ENCODE peak calls at places on chromosomes 11 and 22, in seven cellular contexts. One of them, this sample, is unnamed.

GRCh38 chr11:37343279-37343678 is 745.2 kb upstream of the RAG2 start:
- DNase-seq in kidney epithelial cell: no peak
- DNase-seq in Calu3: no peak
- DNase-seq in kidney: no peak
- DNase-seq in right lobe of liver: no peak
- DNase-seq in A549: no peak
- DNase-seq in IMR-90: no peak
- DNase-seq in this sample: no peak

GRCh38 chr11:110249066-110249465 is 47.3 kb downstream of the RDX start:
- DNase-seq in kidney epithelial cell: no peak
- DNase-seq in A549: no peak
- DNase-seq in IMR-90: no peak
- DNase-seq in right lobe of liver: no peak
- DNase-seq in Calu3: no peak
- DNase-seq in kidney: no peak
- DNase-seq in this sample: no peak

GRCh38 chr11:69417211-69418085 is 64.0 kb upstream of the LINC01488 start:
- DNase-seq in A549: no peak
- DNase-seq in right lobe of liver: no peak
- DNase-seq in kidney: peak
- DNase-seq in IMR-90: no peak
- DNase-seq in kidney epithelial cell: no peak
- DNase-seq in Calu3: no peak
- DNase-seq in this sample: no peak

GRCh38 chr11:80668039-80668438 is 1227.2 kb upstream of the TENM4 start:
- DNase-seq in A549: no peak
- DNase-seq in kidney: no peak
- DNase-seq in IMR-90: no peak
- DNase-seq in right lobe of liver: no peak
- DNase-seq in kidney epithelial cell: no peak
- DNase-seq in Calu3: no peak
- DNase-seq in this sample: no peak

GRCh38 chr22:44689915-44690524 is 12.0 kb upstream of the PRR5 start:
- DNase-seq in kidney: no peak
- DNase-seq in right lobe of liver: no peak
- DNase-seq in Calu3: no peak
- DNase-seq in IMR-90: no peak
- DNase-seq in A549: no peak
- DNase-seq in kidney epithelial cell: no peak
- DNase-seq in this sample: no peak

GRCh38 chr11:94837317-94837716 is 69.2 kb downstream of the AMOTL1 start:
- DNase-seq in kidney epithelial cell: no peak
- DNase-seq in kidney: no peak
- DNase-seq in right lobe of liver: no peak
- DNase-seq in IMR-90: no peak
- DNase-seq in Calu3: no peak
- DNase-seq in A549: no peak
- DNase-seq in this sample: no peak

GRCh38 chr11:130650456-130651068 is 202.1 kb downstream of the ADAMTS15 start:
- DNase-seq in right lobe of liver: no peak
- DNase-seq in IMR-90: peak
- DNase-seq in kidney epithelial cell: no peak
- DNase-seq in Calu3: no peak
- DNase-seq in A549: no peak
- DNase-seq in kidney: no peak
- DNase-seq in this sample: no peak

GRCh38 chr11:32827276-32827675 is 2.5 kb upstream of the PRRG4 start:
- DNase-seq in Calu3: no peak
- DNase-seq in kidney epithelial cell: no peak
- DNase-seq in A549: no peak
- DNase-seq in right lobe of liver: no peak
- DNase-seq in IMR-90: no peak
- DNase-seq in kidney: no peak
- DNase-seq in this sample: no peak

GRCh38 chr11:61027141-61027840 is 55.8 kb downstream of the CD6 start:
- DNase-seq in right lobe of liver: no peak
- DNase-seq in Calu3: no peak
- DNase-seq in A549: no peak
- DNase-seq in IMR-90: no peak
- DNase-seq in kidney: no peak
- DNase-seq in kidney epithelial cell: no peak
- DNase-seq in this sample: no peak

GRCh38 chr22:44398791-44399190 is 86.0 kb upstream of the SHISAL1 start:
- DNase-seq in Calu3: no peak
- DNase-seq in right lobe of liver: no peak
- DNase-seq in A549: no peak
- DNase-seq in kidney epithelial cell: no peak
- DNase-seq in kidney: peak
- DNase-seq in IMR-90: no peak
- DNase-seq in this sample: peak

GRCh38 chr22:46295277-46295971 is 1.2 kb upstream of the GTSE1 start:
- DNase-seq in A549: no peak
- DNase-seq in IMR-90: no peak
- DNase-seq in right lobe of liver: no peak
- DNase-seq in kidney epithelial cell: no peak
- DNase-seq in Calu3: no peak
- DNase-seq in kidney: no peak
- DNase-seq in this sample: no peak

GRCh38 chr11:77154381-77155081 is 26.5 kb downstream of the MYO7A start:
- DNase-seq in kidney: peak
- DNase-seq in IMR-90: no peak
- DNase-seq in right lobe of liver: peak
- DNase-seq in A549: no peak
- DNase-seq in Calu3: no peak
- DNase-seq in kidney epithelial cell: no peak
- DNase-seq in this sample: no peak

GRCh38 chr11:37552284-37552683 is 954.2 kb upstream of the RAG2 start:
- DNase-seq in kidney epithelial cell: no peak
- DNase-seq in kidney: no peak
- DNase-seq in IMR-90: no peak
- DNase-seq in right lobe of liver: no peak
- DNase-seq in Calu3: no peak
- DNase-seq in A549: no peak
- DNase-seq in this sample: no peak

GRCh38 chr22:20818471-20818870 is 40.1 kb downstream of the PI4KA start:
- DNase-seq in kidney epithelial cell: no peak
- DNase-seq in IMR-90: no peak
- DNase-seq in A549: no peak
- DNase-seq in kidney: no peak
- DNase-seq in Calu3: no peak
- DNase-seq in right lobe of liver: no peak
- DNase-seq in this sample: no peak

GRCh38 chr22:27213766-27214581 is 556.6 kb downstream of the MIAT start:
- DNase-seq in IMR-90: peak
- DNase-seq in kidney: peak
- DNase-seq in Calu3: no peak
- DNase-seq in right lobe of liver: no peak
- DNase-seq in kidney epithelial cell: no peak
- DNase-seq in A549: no peak
- DNase-seq in this sample: no peak

GRCh38 chr22:37927129-37927936 is 21.2 kb downstream of the MICALL1 start:
- DNase-seq in A549: no peak
- DNase-seq in kidney epithelial cell: no peak
- DNase-seq in IMR-90: no peak
- DNase-seq in right lobe of liver: no peak
- DNase-seq in Calu3: no peak
- DNase-seq in kidney: peak
- DNase-seq in this sample: no peak

GRCh38 chr11:113664981-113665710 is 41.0 kb downstream of the TMPRSS5 start:
- DNase-seq in IMR-90: no peak
- DNase-seq in right lobe of liver: no peak
- DNase-seq in Calu3: peak
- DNase-seq in kidney: no peak
- DNase-seq in A549: peak
- DNase-seq in kidney epithelial cell: no peak
- DNase-seq in this sample: no peak

GRCh38 chr11:113667801-113668200 is 38.3 kb downstream of the TMPRSS5 start:
- DNase-seq in kidney: no peak
- DNase-seq in kidney epithelial cell: no peak
- DNase-seq in IMR-90: no peak
- DNase-seq in Calu3: no peak
- DNase-seq in right lobe of liver: no peak
- DNase-seq in A549: no peak
- DNase-seq in this sample: no peak

GRCh38 chr11:113664069-113664980 is 41.8 kb downstream of the TMPRSS5 start:
- DNase-seq in kidney: no peak
- DNase-seq in A549: peak
- DNase-seq in kidney epithelial cell: peak
- DNase-seq in IMR-90: peak
- DNase-seq in right lobe of liver: no peak
- DNase-seq in Calu3: peak
- DNase-seq in this sample: no peak

GRCh38 chr11:113666584-113666983 is 39.5 kb downstream of the TMPRSS5 start:
- DNase-seq in right lobe of liver: no peak
- DNase-seq in kidney: no peak
- DNase-seq in A549: no peak
- DNase-seq in Calu3: no peak
- DNase-seq in IMR-90: no peak
- DNase-seq in kidney epithelial cell: no peak
- DNase-seq in this sample: no peak

GRCh38 chr11:113663567-113663966 is 42.5 kb downstream of the TMPRSS5 start:
- DNase-seq in A549: no peak
- DNase-seq in right lobe of liver: no peak
- DNase-seq in kidney: no peak
- DNase-seq in Calu3: peak
- DNase-seq in kidney epithelial cell: peak
- DNase-seq in IMR-90: no peak
- DNase-seq in this sample: no peak
- TF ChIP-seq CTCF in A549: no peak
- TF ChIP-seq CTCF in right lobe of liver: no peak
- TF ChIP-seq CTCF in kidney: no peak
- TF ChIP-seq CTCF in Calu3: no peak
- TF ChIP-seq CTCF in kidney epithelial cell: no peak
- TF ChIP-seq CTCF in IMR-90: no peak
- TF ChIP-seq CTCF in this sample: no peak

GRCh38 chr11:114283422-114283821 is 12.8 kb upstream of the NNMT start:
- DNase-seq in IMR-90: no peak
- DNase-seq in right lobe of liver: no peak
- DNase-seq in kidney: no peak
- DNase-seq in Calu3: no peak
- DNase-seq in A549: no peak
- DNase-seq in kidney epithelial cell: no peak
- DNase-seq in this sample: no peak

GRCh38 chr11:114284914-114285313 is 11.3 kb upstream of the NNMT start:
- DNase-seq in kidney: no peak
- DNase-seq in A549: no peak
- DNase-seq in IMR-90: no peak
- DNase-seq in kidney epithelial cell: no peak
- DNase-seq in right lobe of liver: no peak
- DNase-seq in Calu3: no peak
- DNase-seq in this sample: no peak

GRCh38 chr11:114282488-114282887 is 13.7 kb upstream of the NNMT start:
- DNase-seq in Calu3: no peak
- DNase-seq in kidney epithelial cell: no peak
- DNase-seq in IMR-90: no peak
- DNase-seq in A549: no peak
- DNase-seq in kidney: no peak
- DNase-seq in right lobe of liver: no peak
- DNase-seq in this sample: no peak

GRCh38 chr11:114285599-114285998 is 10.6 kb upstream of the NNMT start:
- DNase-seq in Calu3: no peak
- DNase-seq in right lobe of liver: no peak
- DNase-seq in A549: no peak
- DNase-seq in kidney: no peak
- DNase-seq in IMR-90: peak
- DNase-seq in kidney epithelial cell: no peak
- DNase-seq in this sample: no peak

GRCh38 chr11:114284021-114284420 is 12.2 kb upstream of the NNMT start:
- DNase-seq in right lobe of liver: peak
- DNase-seq in kidney epithelial cell: no peak
- DNase-seq in A549: no peak
- DNase-seq in kidney: no peak
- DNase-seq in IMR-90: no peak
- DNase-seq in Calu3: no peak
- DNase-seq in this sample: no peak
- TF ChIP-seq CTCF in right lobe of liver: no peak
- TF ChIP-seq CTCF in kidney epithelial cell: no peak
- TF ChIP-seq CTCF in A549: no peak
- TF ChIP-seq CTCF in kidney: no peak
- TF ChIP-seq CTCF in IMR-90: no peak
- TF ChIP-seq CTCF in Calu3: no peak
- TF ChIP-seq CTCF in this sample: no peak

GRCh38 chr22:24046024-24046423 is 34.9 kb downstream of the CABIN1 start:
- DNase-seq in A549: no peak
- DNase-seq in right lobe of liver: no peak
- DNase-seq in kidney: no peak
- DNase-seq in Calu3: no peak
- DNase-seq in kidney epithelial cell: no peak
- DNase-seq in IMR-90: no peak
- DNase-seq in this sample: no peak
- TF ChIP-seq CTCF in A549: no peak
- TF ChIP-seq CTCF in right lobe of liver: no peak
- TF ChIP-seq CTCF in kidney: no peak
- TF ChIP-seq CTCF in Calu3: no peak
- TF ChIP-seq CTCF in kidney epithelial cell: no peak
- TF ChIP-seq CTCF in IMR-90: no peak
- TF ChIP-seq CTCF in this sample: no peak

GRCh38 chr11:122793500-122793899 is 44.8 kb upstream of the CRTAM start:
- DNase-seq in IMR-90: peak
- DNase-seq in right lobe of liver: no peak
- DNase-seq in Calu3: no peak
- DNase-seq in kidney epithelial cell: no peak
- DNase-seq in A549: no peak
- DNase-seq in kidney: no peak
- DNase-seq in this sample: no peak

GRCh38 chr11:122797651-122798050 is 40.6 kb upstream of the CRTAM start:
- DNase-seq in kidney: no peak
- DNase-seq in A549: no peak
- DNase-seq in kidney epithelial cell: no peak
- DNase-seq in Calu3: no peak
- DNase-seq in IMR-90: no peak
- DNase-seq in right lobe of liver: no peak
- DNase-seq in this sample: no peak

GRCh38 chr11:122795281-122795680 is 43.0 kb upstream of the CRTAM start:
- DNase-seq in IMR-90: no peak
- DNase-seq in Calu3: no peak
- DNase-seq in right lobe of liver: no peak
- DNase-seq in kidney epithelial cell: no peak
- DNase-seq in kidney: no peak
- DNase-seq in A549: no peak
- DNase-seq in this sample: no peak

GRCh38 chr11:122791836-122792235 is 46.5 kb upstream of the CRTAM start:
- DNase-seq in right lobe of liver: no peak
- DNase-seq in kidney epithelial cell: no peak
- DNase-seq in IMR-90: peak
- DNase-seq in Calu3: no peak
- DNase-seq in kidney: no peak
- DNase-seq in A549: no peak
- DNase-seq in this sample: no peak

DNA sequence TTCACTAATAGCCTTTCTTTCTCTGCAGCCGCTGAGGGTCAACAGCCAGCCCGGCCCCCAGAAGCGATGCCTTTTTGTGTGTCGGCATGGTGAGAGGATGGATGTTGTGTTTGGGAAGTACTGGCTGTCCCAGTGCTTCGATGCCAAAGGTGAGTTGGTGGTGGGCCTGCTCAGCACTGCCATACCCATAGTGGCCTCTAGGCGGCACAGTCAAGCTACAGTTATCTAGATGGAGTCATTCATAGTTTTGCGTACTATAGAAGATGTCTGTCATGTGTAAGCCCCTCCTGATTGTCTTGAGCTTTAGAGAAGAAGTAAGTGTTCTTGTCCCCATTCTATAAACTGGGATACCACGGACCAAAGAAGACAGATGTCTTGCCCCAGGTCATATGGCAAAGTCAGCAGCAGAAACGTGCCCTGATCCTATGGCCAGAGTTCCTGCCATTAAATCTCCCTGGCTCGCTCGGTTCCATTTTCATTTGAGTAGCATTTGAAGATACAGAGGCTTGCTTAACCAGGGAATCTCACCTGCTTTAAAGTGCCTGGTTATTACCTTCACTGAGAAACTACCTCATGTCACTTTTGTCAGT is 42.1 kb upstream of the CRTAM start:
- DNase-seq in IMR-90: peak
- DNase-seq in Calu3: peak
- DNase-seq in A549: peak
- DNase-seq in kidney: no peak
- DNase-seq in right lobe of liver: peak
- DNase-seq in kidney epithelial cell: no peak
- DNase-seq in this sample: no peak
- TF ChIP-seq CTCF in IMR-90: peak
- TF ChIP-seq CTCF in Calu3: peak
- TF ChIP-seq CTCF in A549: peak
- TF ChIP-seq CTCF in kidney: peak
- TF ChIP-seq CTCF in right lobe of liver: peak
- TF ChIP-seq CTCF in kidney epithelial cell: peak
- TF ChIP-seq CTCF in this sample: peak